ENCODE peak calls at places on chromosomes 12 and 14, in nine cellular contexts. V is activated CD4-positive, alpha-beta T cell treated with anti-CD3 and anti-CD28 coated beads for 4 hours; R is NCI-H1417; O is activated T-helper 1 cell treated with anti-CD3 and anti-CD28 coated beads, Interleukin-2, amount 50 U/mL, for 16 hours; I is amniotic epithelial cell; K is right lobe of liver; H is CD8-positive, alpha-beta memory T cell; W is pancreas; P is hippocampal formation. A is an unnamed sample.

GRCh38 chr12:104975621-104976343 is 10.3 kb upstream of the NOPCHAP1 start:
- DNase-seq in V (no peak), I (peak), P (no peak), H (no peak), K (no peak), R (no peak), O (no peak), W (no peak), A (no peak)

GRCh38 chr12:83471341-83471740 is 784.6 kb downstream of the TMTC2 start:
- DNase-seq in P (no peak), W (no peak), K (no peak), V (no peak), O (no peak), R (no peak), H (no peak), I (no peak), A (no peak)

GRCh38 chr14:95679995-95680735 is 6.1 kb upstream of the TCL1B start:
- DNase-seq in W (peak), K (no peak), R (peak), H (no peak), V (no peak), O (no peak), I (no peak), P (no peak), A (peak)

GRCh38 chr12:124233846-124234620 is 60.9 kb upstream of the RFLNA start:
- DNase-seq in H (no peak), P (no peak), R (no peak), K (no peak), O (no peak), V (no peak), I (peak), W (no peak), A (peak)

GRCh38 chr12:75994069-75994740 is 37.4 kb downstream of the PHLDA1 start:
- DNase-seq in R (no peak), W (no peak), O (no peak), I (no peak), V (peak), K (no peak), P (no peak), H (no peak), A (no peak)

GRCh38 chr12:48972213-48973021 is 882 bp upstream of the WNT10B start:
- DNase-seq in P (no peak), R (no peak), H (no peak), W (no peak), V (no peak), O (no peak), I (peak), K (no peak), A (no peak)

GRCh38 chr12:7705846-7706245 is 5.4 kb upstream of the DPPA3 start:
- DNase-seq in I (no peak), K (no peak), R (no peak), W (no peak), V (no peak), P (no peak), O (no peak), H (no peak), A (no peak)

GRCh38 chr12:111413442-111414086 is 7.8 kb downstream of the SH2B3 start:
- DNase-seq in R (no peak), W (no peak), H (no peak), K (peak), O (no peak), I (peak), P (no peak), V (no peak), A (no peak)

GRCh38 chr12:68746572-68747180 is 700 bp downstream of the SLC35E3 start:
- DNase-seq in P (peak), W (peak), I (peak), R (peak), K (peak), V (peak), H (peak), O (peak), A (peak)

GRCh38 chr14:94355191-94355794 is 32.2 kb upstream of the SERPINA6 start:
- DNase-seq in I (peak), H (no peak), O (no peak), K (peak), V (no peak), R (no peak), P (peak), W (peak), A (no peak)

GRCh38 chr12:130998136-130998535 is 44.4 kb downstream of the ADGRD1 start:
- DNase-seq in H (no peak), P (no peak), O (no peak), K (no peak), V (no peak), R (no peak), I (no peak), W (no peak), A (no peak)

A was measured in NCI-H345.